ENCODE peak calls at places on chromosomes 4 and X, in ten cellular contexts. Z is GM13976; I is neural crest cell; F is activated T-helper 1 cell treated with anti-CD3 and anti-CD28 coated beads, Interleukin-12 subunit alpha, Interleukin-12 subunit beta, Interleukin-2, Interleukin-4 antibody, amounts not matched to agents 30 ng/mL and 10 ng/mL and 1 ng/mL, durations not matched to agents 14 hours and 24 hours and 36 hours; R is GM20000; P is stimulated activated CD4-positive, alpha-beta T cell treated with anti-CD3 and anti-CD28 coated beads, Interleukin-12 subunit alpha, Interleukin-12 subunit beta, amount 100 ng/mL, for 4 hours; K is ACHN; J is NCI-H345; Y is BE2C; O is NAMALWA. W is an unnamed sample.

GRCh38 chr4:102356562-102357202 is 11.4 kb upstream of the SLC39A8 start:
- DNase-seq in Z (no peak), I (no peak), F (no peak), R (no peak), P (no peak), K (no peak), J (peak), Y (no peak), O (no peak), W (no peak)

GRCh38 chr4:186481998-186482790 is 73.2 kb downstream of the MTNR1A start:
- DNase-seq in Z (no peak), I (no peak), F (no peak), R (no peak), P (no peak), K (no peak), J (no peak), Y (no peak), O (no peak), W (no peak)

GRCh38 chr4:105909699-105910340 is 14.5 kb downstream of the NPNT start:
- DNase-seq in Z (no peak), I (no peak), F (no peak), R (no peak), P (no peak), K (peak), J (peak), Y (no peak), O (no peak), W (peak)

GRCh38 chrX:23797371-23798128 is 14.6 kb downstream of the SAT1 start:
- DNase-seq in Z (no peak), I (no peak), F (no peak), R (no peak), P (no peak), K (no peak), J (peak), Y (no peak), O (no peak), W (no peak)

GRCh38 chr4:138843611-138844010 is 172.0 kb upstream of the NOCT start:
- DNase-seq in Z (no peak), I (no peak), F (no peak), R (no peak), P (no peak), K (no peak), J (no peak), Y (no peak), O (no peak), W (no peak)

GRCh38 chr4:151358266-151358665 is 32.9 kb upstream of the SH3D19 start:
- DNase-seq in Z (no peak), I (no peak), F (no peak), R (no peak), P (no peak), K (no peak), J (no peak), Y (no peak), O (no peak), W (no peak)

GRCh38 chr4:168541608-168541953 is 44.7 kb downstream of the PALLD start:
- DNase-seq in Z (no peak), I (no peak), F (no peak), R (no peak), P (no peak), K (peak), J (no peak), Y (no peak), O (no peak), W (no peak)

GRCh38 chr4:5517372-5517771 is 191.0 kb downstream of the EVC2 start:
- DNase-seq in Z (no peak), I (no peak), F (no peak), R (no peak), P (no peak), K (no peak), J (no peak), Y (no peak), O (no peak), W (no peak)

GRCh38 chr4:133866328-133866699 is 335.3 kb downstream of the PABPC4L start:
- DNase-seq in Z (no peak), I (no peak), F (no peak), R (no peak), P (no peak), K (peak), J (peak), Y (no peak), O (no peak), W (no peak)

GRCh38 chr4:186621959-186622553 is 66.7 kb upstream of the MTNR1A start:
- DNase-seq in Z (no peak), I (no peak), F (no peak), R (no peak), P (no peak), K (peak), J (no peak), Y (no peak), O (no peak), W (no peak)

GRCh38 chr4:94488667-94489066 is 36.9 kb downstream of the PDLIM5 start:
- DNase-seq in Z (no peak), I (no peak), F (no peak), R (no peak), P (no peak), K (no peak), J (no peak), Y (no peak), O (no peak), W (no peak)

GRCh38 chr4:151324449-151325319 is 721 bp downstream of the SH3D19 start:
- DNase-seq in Z (peak), I (peak), F (no peak), R (peak), P (no peak), K (peak), J (peak), Y (no peak), O (no peak), W (peak)

GRCh38 chr4:7238300-7238960 is 46.1 kb downstream of the SORCS2 start:
- DNase-seq in Z (no peak), I (no peak), F (no peak), R (no peak), P (no peak), K (no peak), J (no peak), Y (peak), O (peak), W (no peak)

GRCh38 chr4:119746951-119747350 is 118.3 kb upstream of the PDE5A start:
- DNase-seq in Z (no peak), I (no peak), F (no peak), R (no peak), P (no peak), K (no peak), J (no peak), Y (no peak), O (no peak), W (no peak)

GRCh38 chrX:118352566-118352965 is 6.7 kb downstream of the WDR44 start:
- DNase-seq in Z (no peak), I (no peak), F (no peak), R (no peak), P (no peak), K (no peak), J (no peak), Y (no peak), O (no peak), W (no peak)

GRCh38 chr4:176837176-176837915 is 44.6 kb upstream of the VEGFC start:
- DNase-seq in Z (no peak), I (no peak), F (no peak), R (no peak), P (no peak), K (no peak), J (no peak), Y (no peak), O (no peak), W (no peak)

GRCh38 chr4:31518796-31519250 is 798.7 kb downstream of the PCDH7 start:
- DNase-seq in Z (no peak), I (no peak), F (no peak), R (no peak), P (no peak), K (peak), J (no peak), Y (no peak), O (no peak), W (no peak)

GRCh38 chrX:133437771-133438170 is 22.5 kb upstream of the GPC4 start:
- DNase-seq in Z (no peak), I (no peak), F (no peak), R (no peak), P (no peak), K (no peak), J (no peak), Y (no peak), O (no peak), W (no peak)

GRCh38 chr4:1495416-1496115 is 89.3 kb upstream of the NKX1-1 start:
- DNase-seq in Z (no peak), I (no peak), F (no peak), R (no peak), P (no peak), K (no peak), J (no peak), Y (no peak), O (no peak), W (no peak)

GRCh38 chr4:70741872-70742271 is 20.1 kb downstream of the RUFY3 start:
- DNase-seq in Z (no peak), I (no peak), F (no peak), R (no peak), P (no peak), K (no peak), J (no peak), Y (no peak), O (no peak), W (no peak)

GRCh38 chr4:30429813-30430466 is 290.2 kb upstream of the PCDH7 start:
- DNase-seq in Z (no peak), I (no peak), F (no peak), R (no peak), P (no peak), K (no peak), J (no peak), Y (no peak), O (no peak), W (no peak)

GRCh38 chr4:136664988-136665387 is 867.3 kb downstream of the PCDH18 start:
- DNase-seq in Z (no peak), I (no peak), F (no peak), R (no peak), P (no peak), K (no peak), J (no peak), Y (no peak), O (no peak), W (no peak)

GRCh38 chr4:52234539-52235174 is 183.6 kb downstream of the SPATA18 start:
- DNase-seq in Z (no peak), I (no peak), F (no peak), R (no peak), P (no peak), K (peak), J (peak), Y (no peak), O (peak), W (peak)

GRCh38 chrX:112857478-112857878 is 16.8 kb upstream of the AMOT start:
- DNase-seq in Z (peak), I (no peak), F (no peak), R (peak), P (no peak), K (no peak), J (no peak), Y (no peak), O (no peak), W (no peak)

GRCh38 chr4:184833046-184833838 is 7.5 kb upstream of the ACSL1 start:
- DNase-seq in Z (no peak), I (no peak), F (no peak), R (no peak), P (no peak), K (no peak), J (no peak), Y (no peak), O (no peak), W (no peak)

GRCh38 chr4:1568855-1569460 is 115.2 kb downstream of the FAM53A start:
- DNase-seq in Z (no peak), I (no peak), F (no peak), R (no peak), P (no peak), K (no peak), J (no peak), Y (no peak), O (no peak), W (no peak)

GRCh38 chrX:112768563-112768962 is 72.1 kb downstream of the AMOT start:
- DNase-seq in Z (no peak), I (no peak), F (no peak), R (no peak), P (no peak), K (no peak), J (no peak), Y (no peak), O (no peak), W (no peak)

GRCh38 chrX:334331-334891 is 15.8 kb upstream of the GTPBP6 start:
- DNase-seq in Z (no peak), I (no peak), F (no peak), R (no peak), P (no peak), K (no peak), J (no peak), Y (no peak), O (no peak), W (no peak)